ENCODE peak calls at places on chromosome 13, in five cellular contexts. F is posterior cingulate gyrus; Q is SHP77; V is activated CD4-positive, alpha-beta T cell treated with anti-CD3 and anti-CD28 coated beads, Interleukin-2, amount 50 U/mL, for 1 hour; G is mucosa of gallbladder. N is an unnamed sample.

GRCh38 chr13:49954674-49955455 is 18.7 kb upstream of the SPRYD7 start:
- DNase-seq in V (no peak), F (no peak), Q (no peak), G (no peak), N (no peak)

GRCh38 chr13:41960195-41960699 is 662 bp downstream of the VWA8 start:
- DNase-seq in Q (no peak), F (no peak), V (no peak), G (no peak), N (peak)

GRCh38 chr13:31846984-31847752 is 107.8 kb downstream of the RXFP2 start:
- DNase-seq in F (no peak), V (no peak), G (no peak), Q (no peak), N (peak)

GRCh38 chr13:87356314-87356713 is 314.9 kb upstream of the SLITRK5 start:
- DNase-seq in F (no peak), G (no peak), Q (peak), V (no peak), N (no peak)

GRCh38 chr13:113540523-113540922 is 44.0 kb upstream of the TFDP1 start:
- DNase-seq in V (no peak), F (no peak), G (no peak), Q (no peak), N (no peak)

GRCh38 chr13:68439821-68440220 is 1209.7 kb upstream of the PCDH9 start:
- DNase-seq in Q (peak), F (no peak), G (no peak), V (no peak), N (no peak)

GRCh38 chr13:37143901-37144300 is 38.4 kb upstream of the CSNK1A1L start:
- DNase-seq in Q (no peak), G (no peak), V (no peak), F (no peak), N (no peak)

GRCh38 chr13:23159205-23159586 is 21.6 kb upstream of the SGCG start:
- DNase-seq in G (no peak), F (no peak), Q (no peak), V (no peak), N (peak)

GRCh38 chr13:50592412-50593145 is 250.9 kb downstream of the DLEU7 start:
- DNase-seq in G (no peak), F (no peak), V (no peak), Q (no peak), N (no peak)